ENCODE peak calls at places on chromosomes 5 and 9, in seven cellular contexts. T, V, Q, S, E, K and W are unnamed samples.

GRCh38 chr5:34475249-34475966 is 180.7 kb upstream of the RAI14 start:
- DNase-seq in S (no peak), V (no peak), Q (peak; percentile 88), K (no peak), T (no peak), E (no peak), W (peak; percentile 91)

GRCh38 chr9:31185831-31186230 is 1198.6 kb upstream of the ACO1 start:
- DNase-seq in V (no peak), S (peak; percentile 79), E (no peak), K (no peak), Q (no peak), T (peak; percentile 26), W (no peak)

GRCh38 chr5:144691936-144692335 is 521.3 kb downstream of the KCTD16 start:
- DNase-seq in Q (no peak), E (no peak), T (peak; percentile 1), K (no peak), V (no peak), S (no peak), W (no peak)

GRCh38 chr5:143850050-143850713 is 38.2 kb downstream of the HMHB1 start:
- DNase-seq in K (no peak), S (no peak), E (no peak), V (no peak), Q (no peak), T (no peak), W (no peak)

GRCh38 chr5:109612278-109612905 is 77.3 kb upstream of the MAN2A1 start:
- DNase-seq in T (no peak), K (no peak), E (no peak), V (peak; percentile 21), Q (no peak), S (no peak), W (no peak)

GRCh38 chr9:135858491-135859185 is 48.7 kb downstream of the CAMSAP1 start:
- DNase-seq in S (no peak), Q (no peak), T (peak; percentile 56), K (no peak), V (no peak), E (no peak), W (no peak)

GRCh38 chr9:7871977-7872730 is 72.6 kb upstream of the DMAC1 start:
- DNase-seq in Q (no peak), E (no peak), K (no peak), T (no peak), S (peak; percentile 80), V (no peak), W (no peak)

GRCh38 chr5:6082685-6083084 is 295.7 kb downstream of the MED10 start:
- DNase-seq in E (no peak), S (peak; percentile 6), K (no peak), T (no peak), Q (no peak), V (no peak), W (no peak)

GRCh38 chr9:132732326-132732725 is 62.1 kb downstream of the GTF3C4 start:
- DNase-seq in E (peak; percentile 39), S (peak; percentile 98), T (no peak), Q (no peak), V (no peak), K (no peak), W (peak; percentile 21)

GRCh38 chr5:135937245-135937644 is 17.5 kb downstream of the LECT2 start:
- DNase-seq in V (no peak), T (no peak), K (no peak), E (no peak), Q (no peak), S (no peak), W (no peak)

GRCh38 chr9:127067603-127068220 is 54.7 kb downstream of the ANGPTL2 start:
- DNase-seq in K (no peak), Q (no peak), S (peak; percentile 93), E (no peak), V (no peak), T (no peak), W (no peak)

GRCh38 chr9:127065592-127065991 is 56.8 kb downstream of the ANGPTL2 start:
- DNase-seq in T (peak; percentile 96), E (peak; percentile 81), V (no peak), S (no peak), K (no peak), Q (no peak), W (no peak)

GRCh38 chr9:127064335-127064734 is 58.1 kb downstream of the ANGPTL2 start:
- DNase-seq in Q (no peak), V (no peak), S (no peak), T (no peak), K (no peak), E (no peak), W (no peak)

GRCh38 chr9:127066060-127066774 is 56.2 kb downstream of the ANGPTL2 start:
- DNase-seq in S (no peak), E (peak; percentile 82), V (no peak), K (no peak), T (peak; percentile 60), Q (no peak), W (no peak)

GRCh38 chr9:127066775-127067111 is 55.7 kb downstream of the ANGPTL2 start:
- DNase-seq in Q (no peak), E (peak; percentile 87), K (no peak), V (no peak), S (no peak), T (peak; percentile 79), W (no peak)
- H3K9ac ChIP-seq in Q (no peak overlapping the region), E (no peak overlapping the region), K (no peak overlapping the region), V (no peak overlapping the region), S (no peak overlapping the region), T (no peak overlapping the region), W (no peak overlapping the region)

GRCh38 chr5:79955496-79956172 is 35.4 kb downstream of the MTX3 start:
- DNase-seq in K (no peak), T (no peak), E (no peak), Q (no peak), V (no peak), S (no peak), W (no peak)
- H3K18ac ChIP-seq in K (no peak overlapping the region), T (no peak overlapping the region), E (no peak overlapping the region), Q (no peak overlapping the region), V (no peak overlapping the region), S (no peak overlapping the region), W (no peak overlapping the region)

GRCh38 chr9:126374366-126374781 is 47.7 kb downstream of the MVB12B start:
- DNase-seq in V (no peak), K (no peak), E (no peak), T (no peak), Q (no peak), S (no peak), W (no peak)
- H4K8ac ChIP-seq in V (no peak overlapping the region), K (no peak overlapping the region), E (peak overlapping the region; percentile 40), T (no peak overlapping the region), Q (no peak overlapping the region), S (peak overlapping the region; percentile 45), W (no peak overlapping the region)

GRCh38 chr5:126913316-126913715 is 117.0 kb downstream of the MARCHF3 start:
- DNase-seq in T (no peak), Q (no peak), S (no peak), E (no peak), V (no peak), K (no peak), W (no peak)
- H3K9ac ChIP-seq in T (no peak overlapping the region), Q (no peak overlapping the region), S (no peak overlapping the region), E (no peak overlapping the region), V (no peak overlapping the region), K (no peak overlapping the region), W (no peak overlapping the region)

DNA sequence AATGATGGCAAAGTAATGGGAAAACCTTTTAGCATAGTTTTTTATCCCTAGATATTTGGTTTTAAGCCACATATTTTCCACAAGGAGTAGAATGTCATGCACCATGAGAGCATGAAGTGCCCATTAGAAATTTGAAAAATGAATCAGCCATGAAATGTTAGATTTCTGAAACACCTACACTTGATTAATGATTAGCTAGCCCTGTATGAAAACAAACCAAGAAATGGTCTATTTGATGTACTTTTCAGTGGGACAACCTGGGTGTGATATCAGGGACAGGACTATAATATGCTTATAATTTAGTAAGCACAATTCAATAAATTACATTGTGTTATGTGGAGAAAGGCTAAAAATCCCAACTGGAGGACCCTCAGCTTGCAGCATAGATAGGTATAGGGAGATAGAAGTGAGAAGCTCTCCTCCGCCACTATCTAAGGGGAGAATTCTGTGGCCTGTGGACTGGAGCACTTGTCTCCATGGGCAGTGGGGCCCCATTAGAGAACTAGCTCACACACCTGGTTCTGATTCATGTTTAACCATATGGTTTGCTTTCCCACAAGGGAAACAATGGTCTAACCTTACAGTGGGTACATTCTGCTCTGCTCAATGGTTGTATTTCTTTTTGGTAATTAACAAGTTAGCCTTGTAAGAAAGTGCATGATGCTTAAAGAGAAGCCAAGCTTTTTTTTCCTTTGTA is 35.2 kb downstream of the NUP214 start:
- DNase-seq in S (no peak), V (no peak), T (no peak), K (no peak), Q (no peak), E (no peak), W (no peak)
- H3K18ac ChIP-seq in S (no peak overlapping the region), V (no peak overlapping the region), T (no peak overlapping the region), K (no peak overlapping the region), Q (no peak overlapping the region), E (no peak overlapping the region), W (no peak overlapping the region)

GRCh38 chr5:137264041-137264440 is 235.1 kb downstream of the SPOCK1 start:
- DNase-seq in T (no peak), S (peak; percentile 2), K (no peak), E (no peak), V (no peak), Q (no peak), W (peak; percentile 8)

GRCh38 chr5:137265457-137265856 is 233.7 kb downstream of the SPOCK1 start:
- DNase-seq in Q (no peak), T (peak; percentile 17), E (no peak), S (no peak), K (no peak), V (no peak), W (no peak)

GRCh38 chr5:137262818-137263217 is 236.3 kb downstream of the SPOCK1 start:
- DNase-seq in V (no peak), T (no peak), Q (no peak), E (no peak), S (no peak), K (no peak), W (no peak)

GRCh38 chr5:137263319-137263718 is 235.8 kb downstream of the SPOCK1 start:
- DNase-seq in E (no peak), V (no peak), S (no peak), K (no peak), Q (no peak), T (no peak), W (no peak)

GRCh38 chr5:137264573-137264972 is 234.6 kb downstream of the SPOCK1 start:
- DNase-seq in S (no peak), K (no peak), E (peak; percentile 30), T (peak; percentile 57), Q (no peak), V (no peak), W (no peak)
- H4K8ac ChIP-seq in S (no peak overlapping the region), K (no peak overlapping the region), E (no peak overlapping the region), T (no peak overlapping the region), Q (no peak overlapping the region), V (no peak overlapping the region), W (no peak overlapping the region)

GRCh38 chr5:170154297-170154696 is 48.6 kb downstream of the FOXI1 start:
- DNase-seq in T (no peak), S (no peak), K (no peak), E (no peak), Q (no peak), V (no peak), W (no peak)

GRCh38 chr5:170149206-170149515 is 43.5 kb downstream of the FOXI1 start:
- DNase-seq in Q (no peak), S (no peak), V (no peak), T (no peak), K (no peak), E (no peak), W (no peak)

GRCh38 chr5:170148430-170149205 is 42.9 kb downstream of the FOXI1 start:
- DNase-seq in V (no peak), E (no peak), K (no peak), Q (no peak), T (no peak), S (no peak), W (no peak)

GRCh38 chr5:170150713-170151104 is 45.0 kb downstream of the FOXI1 start:
- DNase-seq in T (no peak), V (no peak), E (no peak), K (no peak), S (no peak), Q (no peak), W (no peak)

GRCh38 chr5:170151105-170151831 is 45.6 kb downstream of the FOXI1 start:
- DNase-seq in E (peak; percentile 33), V (no peak), Q (peak; percentile 61), T (peak; percentile 44), S (peak; percentile 95), K (peak; percentile 56), W (peak; percentile 95)
- H3K9ac ChIP-seq in E (no peak overlapping the region), V (no peak overlapping the region), Q (no peak overlapping the region), T (no peak overlapping the region), S (no peak overlapping the region), K (no peak overlapping the region), W (no peak overlapping the region)